ENCODE peak calls at places on chromosomes 5 and 9, in five cellular contexts. One of them, this sample, is unnamed.

GRCh38 chr5:77853353-77853907 is 77.3 kb upstream of the TBCA start:
- DNase-seq in HepG2: no peak
- DNase-seq in pancreas: no peak
- DNase-seq in CD8-positive, alpha-beta T cell: no peak
- DNase-seq in aorta: no peak
- DNase-seq in this sample: no peak

GRCh38 chr5:138230981-138231589 is 18.0 kb upstream of the CDC23 start:
- DNase-seq in pancreas: peak; percentile 25
- DNase-seq in HepG2: peak; percentile 18
- DNase-seq in aorta: no peak
- DNase-seq in CD8-positive, alpha-beta T cell: no peak
- DNase-seq in this sample: no peak

GRCh38 chr5:88438006-88438405 is 169.4 kb upstream of the TMEM161B start:
- DNase-seq in CD8-positive, alpha-beta T cell: no peak
- DNase-seq in aorta: no peak
- DNase-seq in pancreas: no peak
- DNase-seq in HepG2: no peak
- DNase-seq in this sample: no peak

GRCh38 chr9:129109504-129109903 is 1.1 kb downstream of the CRAT start:
- DNase-seq in aorta: no peak
- DNase-seq in CD8-positive, alpha-beta T cell: peak; percentile 52
- DNase-seq in HepG2: peak; percentile 41
- DNase-seq in pancreas: peak; percentile 41
- DNase-seq in this sample: no peak

GRCh38 chr9:137216188-137216965 is 5.7 kb downstream of the RNF208 start:
- DNase-seq in CD8-positive, alpha-beta T cell: no peak
- DNase-seq in aorta: no peak
- DNase-seq in HepG2: no peak
- DNase-seq in pancreas: no peak
- DNase-seq in this sample: no peak

GRCh38 chr5:72817076-72817476 is 615 bp downstream of the TNPO1 start:
- DNase-seq in aorta: peak; percentile 75
- DNase-seq in CD8-positive, alpha-beta T cell: no peak
- DNase-seq in HepG2: peak; percentile 3
- DNase-seq in pancreas: no peak
- DNase-seq in this sample: peak; percentile 35

GRCh38 chr9:80146466-80146865 is 574.7 kb downstream of the TLE4 start:
- DNase-seq in HepG2: no peak
- DNase-seq in pancreas: no peak
- DNase-seq in aorta: no peak
- DNase-seq in CD8-positive, alpha-beta T cell: no peak
- DNase-seq in this sample: no peak

GRCh38 chr9:71765693-71766092 is 2.6 kb downstream of the CEMIP2 start:
- DNase-seq in pancreas: no peak
- DNase-seq in HepG2: peak; percentile 79
- DNase-seq in aorta: no peak
- DNase-seq in CD8-positive, alpha-beta T cell: no peak
- DNase-seq in this sample: no peak

GRCh38 chr9:91415290-91415689 is 8.3 kb downstream of the NFIL3 start:
- DNase-seq in HepG2: no peak
- DNase-seq in aorta: no peak
- DNase-seq in pancreas: no peak
- DNase-seq in CD8-positive, alpha-beta T cell: no peak
- DNase-seq in this sample: no peak
- H3K27ac ChIP-seq in HepG2: no peak overlapping the region
- H3K27ac ChIP-seq in aorta: no peak overlapping the region
- H3K27ac ChIP-seq in pancreas: no peak overlapping the region
- H3K27ac ChIP-seq in CD8-positive, alpha-beta T cell: no peak overlapping the region
- H3K27ac ChIP-seq in this sample: no peak overlapping the region

DNA sequence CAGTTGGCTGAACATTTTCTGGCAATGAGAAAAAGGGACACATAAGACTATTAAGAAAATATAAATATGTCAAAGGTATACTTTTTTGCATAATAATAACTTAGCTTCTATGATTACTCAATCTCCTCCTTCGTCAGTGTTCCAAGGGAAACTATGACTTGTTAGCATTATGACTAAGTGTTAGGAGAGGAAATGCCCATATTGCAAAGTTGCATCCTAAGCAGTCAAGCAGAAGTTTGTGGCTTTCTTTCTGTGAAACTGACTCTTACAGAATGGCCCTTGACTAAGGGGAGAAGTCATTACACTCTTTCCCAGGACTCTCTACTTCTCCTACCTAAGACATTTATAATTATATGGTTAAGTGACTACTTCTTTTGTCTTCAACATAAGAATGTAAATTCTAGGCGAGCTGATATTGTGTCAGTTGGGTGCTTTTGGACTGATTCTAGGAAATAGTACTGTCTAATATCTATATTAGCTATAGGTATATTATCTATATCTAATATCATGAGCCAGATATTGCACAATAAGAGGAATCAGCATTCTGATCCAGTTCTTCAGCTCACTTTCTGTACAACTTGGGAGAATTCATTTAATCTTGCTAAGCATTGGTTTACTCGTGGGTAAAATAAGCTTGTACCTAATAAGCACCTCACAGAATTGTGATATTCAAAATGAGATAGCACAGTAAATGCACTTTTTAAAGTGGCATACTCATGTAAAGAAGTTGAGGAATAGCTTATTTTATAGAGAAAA is 16.4 kb upstream of the SPINK6 start:
- DNase-seq in aorta: no peak
- DNase-seq in CD8-positive, alpha-beta T cell: no peak
- DNase-seq in pancreas: no peak
- DNase-seq in HepG2: no peak
- DNase-seq in this sample: no peak
- H3K27ac ChIP-seq in aorta: no peak overlapping the region
- H3K27ac ChIP-seq in CD8-positive, alpha-beta T cell: no peak overlapping the region
- H3K27ac ChIP-seq in pancreas: no peak overlapping the region
- H3K27ac ChIP-seq in HepG2: no peak overlapping the region
- H3K27ac ChIP-seq in this sample: no peak overlapping the region

DNA sequence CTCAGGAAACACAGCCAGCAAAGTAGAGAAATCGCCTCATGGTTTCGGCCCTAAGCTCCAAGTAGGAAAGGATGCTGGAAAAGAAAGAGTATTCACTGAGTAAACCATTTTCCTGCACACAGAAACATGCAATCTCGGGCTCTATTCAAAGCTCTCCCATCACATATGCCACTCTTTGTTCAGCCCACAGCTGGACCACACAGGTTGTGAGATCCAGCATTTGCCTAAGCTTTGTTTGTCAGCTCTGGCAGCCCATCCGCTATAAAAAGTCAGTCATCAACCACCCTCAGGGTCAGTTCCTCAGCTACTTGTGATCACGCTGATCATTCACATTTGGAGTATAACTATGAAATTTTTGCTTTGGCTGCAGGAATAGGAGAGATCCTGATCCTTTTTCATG is 96.5 kb upstream of the SMARCA2 start:
- DNase-seq in aorta: no peak
- DNase-seq in pancreas: no peak
- DNase-seq in CD8-positive, alpha-beta T cell: no peak
- DNase-seq in HepG2: no peak
- DNase-seq in this sample: no peak
- H3K27ac ChIP-seq in aorta: no peak overlapping the region
- H3K27ac ChIP-seq in pancreas: no peak overlapping the region
- H3K27ac ChIP-seq in CD8-positive, alpha-beta T cell: no peak overlapping the region
- H3K27ac ChIP-seq in HepG2: no peak overlapping the region
- H3K27ac ChIP-seq in this sample: no peak overlapping the region

GRCh38 chr5:177545487-177546261 is 8.7 kb downstream of the FAM193B start:
- DNase-seq in HepG2: no peak
- DNase-seq in CD8-positive, alpha-beta T cell: no peak
- DNase-seq in aorta: peak; percentile 73
- DNase-seq in pancreas: no peak
- DNase-seq in this sample: no peak
- H3K27ac ChIP-seq in HepG2: peak overlapping the region; percentile 64
- H3K27ac ChIP-seq in CD8-positive, alpha-beta T cell: no peak overlapping the region
- H3K27ac ChIP-seq in aorta: peak overlapping the region; percentile 96
- H3K27ac ChIP-seq in pancreas: peak overlapping the region; percentile 1
- H3K27ac ChIP-seq in this sample: peak overlapping the region; percentile 11